ENCODE peak calls at places on chromosomes 6 and 20, in seven cellular contexts. G is astrocyte of the spinal cord; D is cardiac fibroblast; Z is AG04450; U is heart left ventricle; I is CD8-positive, alpha-beta T cell; O is cardiac muscle cell. T is an unnamed sample.

GRCh38 chr20:62825994-62826645 is 9.3 kb downstream of the COL9A3 start:
- DNase-seq in G (no peak), D (no peak), Z (no peak), U (no peak), I (no peak), O (no peak), T (no peak)

GRCh38 chr6:8908638-8909037 is 473.3 kb upstream of the SLC35B3 start:
- DNase-seq in G (no peak), D (no peak), Z (no peak), U (no peak), I (no peak), O (no peak), T (no peak)

GRCh38 chr6:4973972-4974885 is 29.6 kb downstream of the RPP40 start:
- DNase-seq in G (peak), D (peak), Z (peak), U (no peak), I (no peak), O (peak), T (no peak)

GRCh38 chr6:139354177-139354576 is 20.3 kb downstream of the CITED2 start:
- DNase-seq in G (no peak), D (no peak), Z (no peak), U (no peak), I (no peak), O (no peak), T (no peak)

GRCh38 chr6:160974304-160974771 is 17.2 kb upstream of the MAP3K4 start:
- DNase-seq in G (peak), D (peak), Z (peak), U (peak), I (no peak), O (peak), T (peak)

GRCh38 chr6:169782966-169783760 is 31.7 kb downstream of the ERMARD start:
- DNase-seq in G (no peak), D (no peak), Z (no peak), U (no peak), I (no peak), O (no peak), T (no peak)

GRCh38 chr20:37807901-37808751 is 94.8 kb upstream of the VSTM2L start:
- DNase-seq in G (no peak), D (no peak), Z (no peak), U (no peak), I (no peak), O (no peak), T (no peak)

GRCh38 chr20:58389324-58389967 is 417 bp downstream of the VAPB start:
- DNase-seq in G (peak), D (peak), Z (no peak), U (no peak), I (peak), O (peak), T (no peak)

GRCh38 chr6:149142924-149143429 is 174.5 kb upstream of the TAB2 start:
- DNase-seq in G (no peak), D (no peak), Z (no peak), U (no peak), I (no peak), O (no peak), T (no peak)

GRCh38 chr6:26249959-26250805 is 114.8 kb upstream of the BTN3A2 start:
- DNase-seq in G (peak), D (peak), Z (no peak), U (peak), I (peak), O (peak), T (no peak)
- TF ChIP-seq CTCF in G (peak), D (peak), Z (peak), U (no peak), I (peak), O (peak), T (peak)

GRCh38 chr20:49573900-49574416 is 6.0 kb upstream of the PTGIS start:
- DNase-seq in G (no peak), D (peak), Z (no peak), U (no peak), I (no peak), O (no peak), T (peak)

GRCh38 chr20:49571553-49571835 is 3.6 kb upstream of the PTGIS start:
- DNase-seq in G (no peak), D (no peak), Z (no peak), U (no peak), I (no peak), O (no peak), T (no peak)

GRCh38 chr20:49570828-49571552 is 3.1 kb upstream of the PTGIS start:
- DNase-seq in G (no peak), D (peak), Z (no peak), U (no peak), I (no peak), O (no peak), T (no peak)

GRCh38 chr20:49570161-49570827 is 2.4 kb upstream of the PTGIS start:
- DNase-seq in G (no peak), D (no peak), Z (no peak), U (no peak), I (no peak), O (no peak), T (no peak)

DNA sequence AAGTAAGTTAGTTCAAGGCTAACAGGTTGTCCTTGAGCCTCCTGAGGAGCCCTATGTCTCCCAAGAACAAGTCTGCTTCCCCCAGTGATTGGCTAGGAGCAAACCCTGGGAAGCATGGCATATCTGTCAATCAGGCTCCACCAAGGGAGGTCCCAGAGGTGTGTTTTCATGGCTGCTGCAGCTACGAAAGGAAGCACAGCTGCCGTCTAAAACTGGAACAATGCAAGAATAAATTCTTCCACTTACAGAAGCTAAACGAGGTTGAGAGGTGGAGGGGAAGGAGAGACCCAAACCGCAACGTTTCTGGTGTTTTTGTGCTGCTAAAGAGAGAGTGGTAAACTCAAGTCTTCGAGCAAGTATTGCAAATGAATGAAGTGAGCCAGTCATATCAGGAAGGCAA is 4.9 kb upstream of the PTGIS start:
- DNase-seq in G (no peak), D (no peak), Z (no peak), U (no peak), I (no peak), O (no peak), T (no peak)
- H3K4me3 ChIP-seq in G (no peak), D (no peak), Z (no peak), U (no peak), I (no peak), O (no peak), T (no peak)

DNA sequence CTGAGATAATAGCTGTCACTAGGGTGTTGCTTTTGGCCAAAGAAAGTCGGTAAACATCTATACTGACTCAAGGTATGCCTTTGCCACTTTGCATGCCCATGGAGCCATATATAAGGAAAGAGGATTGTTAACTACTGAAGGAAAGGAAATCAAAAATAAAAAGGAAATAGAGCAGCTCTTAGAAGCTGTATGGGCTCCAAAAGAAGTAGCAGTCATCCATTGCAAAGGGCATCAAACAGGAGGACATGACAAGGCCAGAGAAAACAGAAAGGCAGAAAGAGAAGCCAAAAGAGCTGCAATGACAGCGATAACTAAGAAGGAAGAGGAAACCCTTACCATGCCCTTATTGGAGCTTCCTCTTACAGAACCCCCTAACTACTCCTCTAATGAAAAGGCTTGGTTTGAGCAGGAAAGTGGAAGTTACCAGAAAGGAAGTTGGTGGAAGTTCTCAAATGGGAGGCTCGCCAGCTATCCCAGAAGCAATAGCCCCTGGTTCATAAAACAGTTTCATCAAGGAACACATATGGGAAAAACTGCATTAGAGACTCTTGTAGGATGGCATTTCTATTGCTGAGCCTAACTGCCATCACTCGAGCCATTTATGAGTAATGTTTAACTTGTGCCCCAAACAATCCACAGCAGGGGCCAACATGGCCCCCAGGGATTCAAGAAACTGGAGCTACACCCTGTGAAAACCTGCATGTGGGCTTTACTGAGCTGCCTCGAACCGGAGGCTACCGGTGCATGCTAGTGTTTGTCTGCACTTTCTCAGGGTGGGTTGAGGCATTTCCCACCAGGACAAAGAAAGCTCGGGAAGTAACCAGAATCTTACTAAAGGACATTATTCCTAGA is 7.0 kb downstream of the IL22RA2 start:
- DNase-seq in G (no peak), D (no peak), Z (no peak), U (no peak), I (no peak), O (no peak), T (no peak)
- TF ChIP-seq CTCF in G (no peak), D (no peak), Z (no peak), U (no peak), I (no peak), O (no peak), T (no peak)

DNA sequence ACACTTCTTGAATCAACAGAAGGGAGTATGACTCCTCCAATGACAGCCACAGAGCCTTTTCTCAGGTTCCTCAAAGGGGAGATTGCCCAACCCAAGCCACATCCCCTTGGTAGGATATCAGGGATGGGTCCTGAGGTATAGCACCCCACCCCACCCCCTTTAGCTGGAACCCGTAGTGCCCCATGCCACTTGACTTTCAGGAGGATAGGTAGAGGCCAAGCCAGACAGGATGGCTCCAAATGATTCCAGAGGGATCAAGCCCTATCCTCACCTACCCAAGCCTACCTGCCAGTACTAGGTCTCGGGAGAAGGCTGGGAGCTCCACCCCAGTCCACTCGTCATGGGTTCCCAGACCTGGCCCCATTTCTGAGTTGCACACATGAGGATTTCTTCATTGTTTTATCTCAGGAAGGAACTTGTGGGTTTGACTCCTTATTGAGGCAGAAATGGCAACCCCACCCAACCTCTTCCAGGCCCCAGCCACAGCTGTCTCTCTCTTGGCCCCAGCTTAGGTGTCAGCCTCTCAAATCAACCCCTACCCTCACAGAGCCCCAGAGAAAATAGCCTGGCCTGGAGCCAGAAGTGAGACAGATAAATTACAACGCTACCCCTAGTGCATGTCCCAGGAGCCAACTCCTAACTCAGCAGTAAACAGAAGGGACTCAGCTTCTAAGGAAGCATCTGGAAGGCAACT is 3.6 kb downstream of the CCND3 start:
- DNase-seq in G (no peak), D (peak), Z (no peak), U (peak), I (no peak), O (no peak), T (no peak)
- H3K4me3 ChIP-seq in G (no peak), D (no peak), Z (no peak), U (no peak), I (peak), O (no peak), T (no peak)

GRCh38 chr6:111580826-111581505 is 24.7 kb downstream of the TRAF3IP2 start:
- DNase-seq in G (no peak), D (peak), Z (no peak), U (no peak), I (no peak), O (no peak), T (no peak)
- TF ChIP-seq CTCF in G (peak), D (no peak), Z (no peak), U (no peak), I (no peak), O (no peak), T (no peak)

T was measured in epithelial cell of proximal tubule.